ENCODE peak calls at places on chromosome 19, in six cellular contexts. T is spleen, Q is stomach, L is Peyer's patch, G is lower leg skin, V is tibial artery. H is an unnamed sample.

GRCh38 chr19:10642473-10642872 is 11.7 kb upstream of the ILF3 start:
- DNase-seq in T (no peak), Q (no peak), G (no peak), L (no peak), V (no peak), H (no peak)

GRCh38 chr19:1985588-1986356 is 29.7 kb downstream of the BTBD2 start:
- DNase-seq in V (no peak), Q (peak; percentile 36), L (no peak), T (no peak), G (no peak), H (no peak)

GRCh38 chr19:14318873-14319272 is 62.4 kb upstream of the ADGRE5 start:
- DNase-seq in L (peak; percentile 47), T (no peak), G (no peak), Q (no peak), V (no peak), H (no peak)

GRCh38 chr19:43724896-43725295 is 9.0 kb downstream of the IRGC start:
- DNase-seq in L (no peak), G (no peak), V (no peak), T (no peak), Q (no peak), H (no peak)

GRCh38 chr19:47704656-47705055 is 8.6 kb upstream of the EHD2 start:
- DNase-seq in Q (no peak), G (no peak), L (no peak), T (no peak), V (no peak), H (no peak)

GRCh38 chr19:50459067-50459456 is 17.2 kb upstream of the EMC10 start:
- DNase-seq in T (no peak), V (no peak), L (no peak), Q (no peak), G (no peak), H (no peak)

GRCh38 chr19:10961073-10961762 is 388 bp downstream of the SMARCA4 start:
- DNase-seq in T (no peak), G (no peak), Q (peak; percentile 61), V (no peak), L (peak; percentile 55), H (peak; percentile 28)

GRCh38 chr19:14517446-14517839 is 754 bp downstream of the DNAJB1 start:
- DNase-seq in Q (no peak), V (no peak), T (no peak), L (peak; percentile 56), G (no peak), H (peak; percentile 37)

GRCh38 chr19:9150650-9151049 is 10.5 kb downstream of the ZNF317 start:
- DNase-seq in V (peak; percentile 20), T (no peak), Q (no peak), L (no peak), G (no peak), H (no peak)
- TF ChIP-seq CTCF in V (no peak), T (no peak), Q (no peak), L (no peak), G (no peak), H (no peak)

GRCh38 chr19:39927076-39927475 is 7.4 kb downstream of the FCGBP start:
- DNase-seq in V (peak; percentile 34), G (no peak), Q (peak; percentile 22), T (no peak), L (no peak), H (no peak)

GRCh38 chr19:39926170-39926755 is 8.2 kb downstream of the FCGBP start:
- DNase-seq in T (no peak), Q (peak; percentile 8), V (no peak), G (no peak), L (no peak), H (no peak)

GRCh38 chr19:39929750-39930149 is 4.7 kb downstream of the FCGBP start:
- DNase-seq in L (no peak), V (no peak), Q (no peak), T (no peak), G (no peak), H (no peak)

GRCh38 chr19:39928357-39928725 is 6.1 kb downstream of the FCGBP start:
- DNase-seq in G (no peak), Q (no peak), V (no peak), T (no peak), L (no peak), H (no peak)

GRCh38 chr19:39927524-39928356 is 6.7 kb downstream of the FCGBP start:
- DNase-seq in Q (peak; percentile 10), L (no peak), T (no peak), G (no peak), V (peak; percentile 47), H (no peak)
- H3K4me3 ChIP-seq in Q (no peak overlapping the region), L (no peak overlapping the region), T (no peak overlapping the region), G (no peak overlapping the region), V (no peak overlapping the region), H (no peak overlapping the region)

GRCh38 chr19:29785955-29786589 is 25.7 kb upstream of the CCNE1 start:
- DNase-seq in V (no peak), G (no peak), L (no peak), T (no peak), Q (no peak), H (no peak)
- TF ChIP-seq CTCF in V (no peak), G (no peak), L (no peak), T (no peak), Q (no peak), H (no peak)

DNA sequence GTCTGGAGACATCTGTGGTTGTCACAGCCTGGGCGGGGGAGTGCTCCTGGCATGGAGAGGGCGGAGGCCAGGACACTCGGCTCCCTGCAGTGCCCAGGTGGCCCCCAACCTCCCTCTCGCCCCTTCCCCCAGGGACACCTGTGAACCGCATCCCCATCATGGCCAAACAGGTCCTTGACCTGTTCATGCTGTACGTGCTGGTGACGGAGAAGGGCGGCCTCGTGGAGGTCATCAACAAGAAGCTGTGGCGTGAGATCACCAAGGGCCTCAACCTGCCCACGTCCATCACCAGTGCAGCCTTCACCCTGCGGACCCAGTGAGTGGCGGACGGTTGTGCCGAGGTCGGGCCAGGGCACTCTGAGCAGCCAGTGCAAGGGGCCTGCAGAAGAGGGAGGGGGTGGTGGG is 20.0 kb upstream of the WDR18 start:
- DNase-seq in G (no peak), L (no peak), V (no peak), T (no peak), Q (no peak), H (no peak)
- H3K4me3 ChIP-seq in G (no peak overlapping the region), L (no peak overlapping the region), V (no peak overlapping the region), T (no peak overlapping the region), Q (no peak overlapping the region), H (no peak overlapping the region)

GRCh38 chr19:55172741-55173140 is 6.3 kb upstream of the DNAAF3 start:
- DNase-seq in V (no peak), L (no peak), T (no peak), G (no peak), Q (no peak), H (peak; percentile 76)
- TF ChIP-seq CTCF in V (no peak), L (no peak), T (no peak), G (no peak), Q (no peak), H (peak; percentile 6)

DNA sequence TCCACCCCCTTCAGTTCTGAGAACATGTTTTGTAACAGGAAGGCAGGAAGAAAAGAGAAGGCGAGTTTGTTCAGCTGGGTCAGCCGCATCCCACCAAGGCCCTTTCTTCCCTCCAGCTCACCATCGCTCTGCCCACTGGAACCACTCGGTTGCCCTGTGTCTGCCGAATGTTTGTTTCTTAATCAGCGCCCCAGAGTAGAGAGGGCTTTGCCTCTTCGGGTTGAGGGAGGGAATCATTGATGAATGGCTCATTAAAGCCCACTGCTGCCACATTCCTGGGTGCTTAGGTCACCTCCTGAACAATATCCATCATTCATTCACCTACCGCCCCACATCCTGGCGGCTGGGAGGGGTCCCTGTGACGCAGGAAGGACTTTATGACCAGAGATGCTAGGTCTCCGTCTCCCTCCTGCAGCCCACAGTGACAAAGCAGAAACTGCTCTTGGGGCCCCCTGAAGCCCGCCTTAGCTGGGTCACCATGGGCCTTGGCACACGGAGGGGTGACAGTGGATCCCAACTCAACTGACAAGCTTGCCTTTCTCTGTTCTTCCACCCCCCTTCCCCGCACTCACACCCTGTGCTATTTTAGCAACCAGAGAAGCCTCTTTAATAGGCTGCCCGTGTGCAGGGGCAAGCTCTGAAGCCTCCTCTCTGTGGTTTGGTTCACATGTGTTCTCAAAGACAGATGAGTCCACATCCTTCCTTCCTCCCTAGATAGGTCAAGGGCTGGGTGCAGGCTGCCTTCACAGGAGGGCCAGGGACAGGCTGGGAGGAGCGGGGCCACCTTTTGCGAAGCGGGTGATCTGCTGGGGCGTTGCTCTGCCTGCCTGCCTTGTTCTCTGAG is 46.2 kb downstream of the ACTN4 start:
- DNase-seq in G (no peak), L (peak; percentile 75), T (peak; percentile 88), Q (no peak), V (no peak), H (peak; percentile 69)
- H3K4me3 ChIP-seq in G (no peak overlapping the region), L (peak overlapping the region; percentile 6), T (peak overlapping the region; percentile 6), Q (peak overlapping the region; percentile 6), V (no peak overlapping the region), H (no peak overlapping the region)